ENCODE peak calls at places on chromosomes 5 and 9, in nine cellular contexts. D is left cardiac atrium, O is RWPE2, A is colonic mucosa, N is amniotic stem cell, U is ureter, V is suprapubic skin, C is GM10248, K is pancreas. I is an unnamed sample.
A peak's percentile ranks its signal among the peaks of the same experiment; 100 is the strongest.

GRCh38 chr5:91219141-91219802 is 163.8 kb downstream of the ARRDC3 start:
- DNase-seq in D (no peak), O (peak; percentile 89), A (peak; percentile 61), N (no peak), U (peak; percentile 61), V (peak; percentile 67), C (no peak), K (no peak), I (no peak)

GRCh38 chr5:159208508-159209437 is 580 bp downstream of the RNF145 start:
- DNase-seq in D (peak; percentile 59), O (no peak), A (peak; percentile 53), N (no peak), U (peak; percentile 55), V (peak; percentile 71), C (peak; percentile 24), K (peak; percentile 46), I (no peak)

GRCh38 chr9:73583590-73583989 is 431.9 kb downstream of the ANXA1 start:
- DNase-seq in D (no peak), O (no peak), A (no peak), N (no peak), U (no peak), V (no peak), C (no peak), K (no peak), I (no peak)

GRCh38 chr5:135249658-135250057 is 149.4 kb downstream of the MACROH2A1 start:
- DNase-seq in D (no peak), O (no peak), A (peak; percentile 13), N (no peak), U (peak; percentile 18), V (peak; percentile 16), C (no peak), K (no peak), I (peak; percentile 20)

GRCh38 chr5:153537225-153537624 is 46.8 kb downstream of the GRIA1 start:
- DNase-seq in D (no peak), O (no peak), A (no peak), N (no peak), U (no peak), V (no peak), C (no peak), K (no peak), I (no peak)

GRCh38 chr5:33608476-33609026 is 167.8 kb downstream of the TARS1 start:
- DNase-seq in D (no peak), O (no peak), A (no peak), N (no peak), U (no peak), V (no peak), C (no peak), K (no peak), I (no peak)

GRCh38 chr5:139671096-139671841 is 23.1 kb downstream of the CXXC5 start:
- DNase-seq in D (peak; percentile 66), O (no peak), A (no peak), N (no peak), U (no peak), V (no peak), C (no peak), K (peak; percentile 60), I (no peak)

GRCh38 chr5:36692791-36693763 is 86.7 kb downstream of the SLC1A3 start:
- DNase-seq in D (peak; percentile 84), O (peak; percentile 78), A (peak; percentile 53), N (peak; percentile 23), U (peak; percentile 77), V (peak; percentile 82), C (peak; percentile 80), K (peak; percentile 56), I (peak; percentile 91)

GRCh38 chr5:92849798-92850197 is 731.2 kb downstream of the NR2F1-AS1 start:
- DNase-seq in D (no peak), O (no peak), A (no peak), N (no peak), U (no peak), V (no peak), C (no peak), K (no peak), I (no peak)

GRCh38 chr9:132989014-132989310 is 10.5 kb downstream of the GFI1B start:
- DNase-seq in D (no peak), O (no peak), A (no peak), N (no peak), U (no peak), V (peak; percentile 47), C (peak; percentile 10), K (no peak), I (no peak)

GRCh38 chr9:124980434-124980833 is 39.6 kb upstream of the GOLGA1 start:
- DNase-seq in D (no peak), O (no peak), A (no peak), N (no peak), U (no peak), V (no peak), C (no peak), K (no peak), I (no peak)

GRCh38 chr5:16888694-16889124 is 47.4 kb downstream of the MYO10 start:
- DNase-seq in D (no peak), O (no peak), A (no peak), N (no peak), U (no peak), V (no peak), C (no peak), K (no peak), I (no peak)

GRCh38 chr9:113154936-113155335 is 4.1 kb downstream of the SLC31A2 start:
- DNase-seq in D (no peak), O (no peak), A (no peak), N (no peak), U (no peak), V (no peak), C (no peak), K (no peak), I (no peak)

GRCh38 chr9:76580832-76581231 is 121.8 kb downstream of the GCNT1 start:
- DNase-seq in D (no peak), O (no peak), A (no peak), N (no peak), U (no peak), V (no peak), C (no peak), K (no peak), I (no peak)

GRCh38 chr9:91843623-91844111 is 106.4 kb downstream of the ROR2 start:
- DNase-seq in D (no peak), O (no peak), A (no peak), N (no peak), U (no peak), V (no peak), C (no peak), K (no peak), I (peak; percentile 89)

GRCh38 chr5:108168915-108169314 is 213.0 kb downstream of the FBXL17 start:
- DNase-seq in D (no peak), O (no peak), A (no peak), N (no peak), U (no peak), V (no peak), C (no peak), K (no peak), I (no peak)

GRCh38 chr5:176608937-176609723 is 826 bp downstream of the GPRIN1 start:
- DNase-seq in D (no peak), O (no peak), A (no peak), N (no peak), U (no peak), V (no peak), C (no peak), K (no peak), I (no peak)

GRCh38 chr5:33457124-33457523 is 16.4 kb downstream of the TARS1 start:
- DNase-seq in D (no peak), O (no peak), A (no peak), N (no peak), U (no peak), V (no peak), C (no peak), K (no peak), I (no peak)

GRCh38 chr9:120735415-120736126 is 21.3 kb upstream of the MEGF9 start:
- DNase-seq in D (no peak), O (no peak), A (no peak), N (no peak), U (no peak), V (no peak), C (no peak), K (no peak), I (no peak)